ENCODE peak calls at places on chromosomes 1 and 21, in eight cellular contexts. I, B, U, Q, H, K, G and P are unnamed samples.

GRCh38 chr1:6419803-6420593 is at the start of gene HES2:
- DNase-seq in I (no peak), B (no peak), U (no peak), Q (peak), H (no peak), K (no peak), G (no peak), P (no peak)

GRCh38 chr1:180544050-180544449 is 14.7 kb upstream of the OVAAL start:
- DNase-seq in I (no peak), B (no peak), U (no peak), Q (no peak), H (no peak), K (peak), G (no peak), P (no peak)

GRCh38 chr21:36202721-36203602 is 46.3 kb downstream of the DOP1B start:
- DNase-seq in I (no peak), B (no peak), U (peak), Q (no peak), H (no peak), K (peak), G (no peak), P (no peak)

GRCh38 chr1:247096544-247096943 is 7.6 kb downstream of the ZNF669 start:
- DNase-seq in I (no peak), B (no peak), U (no peak), Q (no peak), H (no peak), K (no peak), G (no peak), P (no peak)

GRCh38 chr1:109425391-109425790 is 857 bp downstream of the PSMA5 start:
- DNase-seq in I (no peak), B (no peak), U (peak), Q (no peak), H (no peak), K (no peak), G (no peak), P (no peak)

GRCh38 chr21:27212444-27212843 is 245.6 kb upstream of the ADAMTS5 start:
- DNase-seq in I (no peak), B (no peak), U (no peak), Q (no peak), H (no peak), K (no peak), G (no peak), P (no peak)

GRCh38 chr21:33396966-33397365 is 6.2 kb upstream of the IFNGR2 start:
- DNase-seq in I (no peak), B (no peak), U (peak), Q (no peak), H (no peak), K (peak), G (no peak), P (no peak)

GRCh38 chr1:37732111-37732780 is 32.7 kb downstream of the EPHA10 start:
- DNase-seq in I (no peak), B (no peak), U (no peak), Q (no peak), H (no peak), K (no peak), G (no peak), P (no peak)

GRCh38 chr1:26237230-26237966 is 3.4 kb downstream of the CEP85 start:
- DNase-seq in I (no peak), B (no peak), U (peak), Q (no peak), H (no peak), K (no peak), G (no peak), P (no peak)

GRCh38 chr1:110069302-110070281 is 880 bp downstream of the ALX3 start:
- DNase-seq in I (no peak), B (no peak), U (no peak), Q (no peak), H (no peak), K (no peak), G (no peak), P (no peak)

GRCh38 chr1:159591981-159592380 is 4.4 kb downstream of the APCS start:
- DNase-seq in I (no peak), B (no peak), U (peak), Q (no peak), H (no peak), K (no peak), G (no peak), P (no peak)

GRCh38 chr1:89660086-89660946 is 27.4 kb downstream of the LRRC8C start:
- DNase-seq in I (no peak), B (no peak), U (peak), Q (no peak), H (no peak), K (no peak), G (no peak), P (no peak)

GRCh38 chr1:228487336-228488106 is at the start of gene RNF187:
- DNase-seq in I (peak), B (peak), U (peak), Q (peak), H (peak), K (peak), G (peak), P (peak)

GRCh38 chr1:246005067-246005466 is 502.0 kb downstream of the SMYD3 start:
- DNase-seq in I (no peak), B (no peak), U (peak), Q (no peak), H (no peak), K (no peak), G (no peak), P (no peak)

GRCh38 chr21:45537746-45538291 is 4.4 kb downstream of the SLC19A1 start:
- DNase-seq in I (peak), B (no peak), U (no peak), Q (no peak), H (peak), K (peak), G (peak), P (no peak)

GRCh38 chr1:226637147-226637935 is 88.8 kb downstream of the STUM start:
- DNase-seq in I (peak), B (no peak), U (no peak), Q (peak), H (peak), K (no peak), G (peak), P (peak)

GRCh38 chr1:73327998-73328397 is 870.0 kb downstream of the LRRIQ3 start:
- DNase-seq in I (no peak), B (no peak), U (no peak), Q (no peak), H (no peak), K (no peak), G (peak), P (no peak)

GRCh38 chr1:186042216-186042615 is 308.0 kb downstream of the HMCN1 start:
- DNase-seq in I (no peak), B (no peak), U (no peak), Q (no peak), H (no peak), K (no peak), G (no peak), P (no peak)

GRCh38 chr1:31416101-31416736 is 3.2 kb downstream of the SERINC2 start:
- DNase-seq in I (no peak), B (peak), U (no peak), Q (no peak), H (peak), K (peak), G (no peak), P (peak)

GRCh38 chr1:7842517-7842916 is 10.3 kb downstream of the UTS2 start:
- DNase-seq in I (no peak), B (no peak), U (no peak), Q (no peak), H (no peak), K (no peak), G (no peak), P (no peak)

GRCh38 chr1:230708631-230709580 is 5.0 kb downstream of the AGT start:
- DNase-seq in I (no peak), B (no peak), U (no peak), Q (peak), H (no peak), K (no peak), G (no peak), P (peak)

GRCh38 chr1:235006132-235006721 is 122.4 kb downstream of the TOMM20 start:
- DNase-seq in I (no peak), B (no peak), U (no peak), Q (no peak), H (no peak), K (no peak), G (no peak), P (no peak)

GRCh38 chr1:91557039-91557690 is 56.5 kb downstream of the CDC7 start:
- DNase-seq in I (no peak), B (no peak), U (peak), Q (no peak), H (no peak), K (no peak), G (no peak), P (no peak)

GRCh38 chr1:155562581-155563376 is at the start of gene ASH1L:
- DNase-seq in I (peak), B (peak), U (peak), Q (peak), H (peak), K (peak), G (peak), P (peak)

GRCh38 chr1:20093940-20094391 is 24.0 kb downstream of the PLA2G5 start:
- DNase-seq in I (peak), B (no peak), U (no peak), Q (no peak), H (no peak), K (peak), G (peak), P (peak)

GRCh38 chr21:14480601-14481000 is 65.5 kb downstream of the SAMSN1 start:
- DNase-seq in I (no peak), B (no peak), U (no peak), Q (no peak), H (no peak), K (no peak), G (no peak), P (no peak)

GRCh38 chr1:29105822-29106221 is 17.9 kb downstream of the TMEM200B start:
- DNase-seq in I (no peak), B (no peak), U (peak), Q (no peak), H (no peak), K (no peak), G (no peak), P (no peak)

GRCh38 chr1:1241588-1242229 is 4.8 kb downstream of the C1QTNF12 start:
- DNase-seq in I (no peak), B (no peak), U (no peak), Q (no peak), H (no peak), K (no peak), G (no peak), P (no peak)

GRCh38 chr1:33823830-33824229 is 40.0 kb upstream of the HMGB4 start:
- DNase-seq in I (no peak), B (no peak), U (no peak), Q (no peak), H (no peak), K (no peak), G (no peak), P (no peak)

GRCh38 chr1:2459757-2460156 is 16.3 kb upstream of the PLCH2 start:
- DNase-seq in I (no peak), B (no peak), U (peak), Q (no peak), H (no peak), K (peak), G (no peak), P (peak)

GRCh38 chr1:119613769-119614358 is 34.2 kb downstream of the ZNF697 start:
- DNase-seq in I (peak), B (peak), U (peak), Q (peak), H (peak), K (peak), G (peak), P (peak)

GRCh38 chr21:45108808-45109800 is 34.7 kb downstream of the ADARB1 start:
- DNase-seq in I (no peak), B (no peak), U (no peak), Q (no peak), H (no peak), K (no peak), G (no peak), P (no peak)

GRCh38 chr1:75615664-75616435 is 4.9 kb upstream of the SLC44A5 start:
- DNase-seq in I (no peak), B (no peak), U (peak), Q (peak), H (no peak), K (peak), G (peak), P (no peak)

GRCh38 chr1:7690496-7691182 is 80.5 kb upstream of the VAMP3 start:
- DNase-seq in I (no peak), B (no peak), U (no peak), Q (no peak), H (no peak), K (no peak), G (no peak), P (no peak)

GRCh38 chr1:32883338-32883737 is 3.0 kb upstream of the HPCA start:
- DNase-seq in I (no peak), B (no peak), U (no peak), Q (no peak), H (no peak), K (no peak), G (no peak), P (no peak)

GRCh38 chr1:167219646-167220536 is 795 bp upstream of the POU2F1 start:
- DNase-seq in I (peak), B (peak), U (peak), Q (peak), H (peak), K (peak), G (peak), P (peak)

GRCh38 chr1:91763252-91763651 is 122.7 kb downstream of the TGFBR3 start:
- DNase-seq in I (no peak), B (no peak), U (peak), Q (no peak), H (no peak), K (no peak), G (no peak), P (no peak)

DNA sequence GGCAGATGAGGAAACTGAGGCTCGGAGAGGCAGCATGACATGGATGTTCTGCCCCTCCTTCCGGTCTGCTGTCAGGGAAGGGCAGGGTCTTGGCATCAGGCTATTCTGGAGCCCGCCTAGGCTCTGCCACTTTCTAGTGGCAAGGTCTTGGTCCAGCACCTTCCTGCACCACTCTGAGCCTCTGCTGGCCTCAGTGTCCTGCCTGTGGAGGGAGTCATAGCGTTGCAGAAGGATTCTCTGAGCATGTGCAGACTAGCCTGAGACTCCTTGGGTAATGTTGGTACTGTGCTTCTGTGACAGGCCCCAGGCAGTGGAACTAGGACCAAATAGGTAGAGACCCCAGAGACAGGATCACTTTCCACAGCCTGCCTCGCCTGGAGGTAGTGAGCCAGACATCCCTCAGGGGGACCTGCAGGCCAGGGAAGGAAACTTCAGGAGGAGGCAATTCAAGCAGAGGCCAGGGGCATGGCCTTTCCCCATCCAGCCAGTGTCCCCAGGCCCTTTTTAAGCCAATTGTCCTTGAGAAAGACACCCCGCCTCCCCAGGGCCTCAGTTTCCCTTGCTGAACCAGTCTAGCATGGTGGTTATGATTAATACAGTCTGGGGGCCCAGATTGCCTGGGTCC is 10.6 kb downstream of the EDN2 start:
- DNase-seq in I (no peak), B (no peak), U (no peak), Q (no peak), H (no peak), K (no peak), G (no peak), P (no peak)
- TF ChIP-seq POLR2A in I (no peak), B (no peak), U (no peak), Q (no peak), H (no peak), K (no peak), G (no peak), P (no peak)

DNA sequence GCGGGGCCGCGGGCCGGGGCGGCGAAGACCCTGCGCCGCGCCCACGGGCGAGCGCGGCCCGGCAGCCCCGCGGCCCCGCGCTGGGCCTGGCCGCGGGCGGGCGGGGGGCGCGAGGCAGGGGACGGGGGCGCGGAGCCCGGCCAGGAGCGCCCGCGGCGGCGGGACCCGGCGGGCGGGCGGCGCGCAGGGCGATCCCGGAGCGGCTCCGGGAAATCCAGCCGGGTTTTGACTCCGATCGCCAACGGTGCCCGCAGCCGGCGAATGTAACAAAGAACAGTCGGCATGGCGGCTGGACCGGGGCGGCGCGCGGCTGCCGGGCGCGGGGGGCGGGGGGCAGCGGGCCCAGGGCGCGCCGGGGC is 334 bp downstream of the PRDM15 start:
- DNase-seq in I (peak), B (peak), U (peak), Q (peak), H (peak), K (peak), G (peak), P (peak)
- TF ChIP-seq POLR2A in I (no peak), B (no peak), U (no peak), Q (no peak), H (no peak), K (no peak), G (no peak), P (no peak)

GRCh38 chr1:23910553-23911246 is 2.5 kb downstream of the CNR2 start:
- DNase-seq in I (no peak), B (no peak), U (no peak), Q (peak), H (no peak), K (no peak), G (no peak), P (no peak)
- TF ChIP-seq POLR2A in I (no peak), B (no peak), U (no peak), Q (no peak), H (no peak), K (no peak), G (no peak), P (no peak)

GRCh38 chr21:43719748-43720538 is 1.0 kb downstream of the PDXK start:
- DNase-seq in I (no peak), B (no peak), U (no peak), Q (no peak), H (no peak), K (peak), G (peak), P (no peak)

GRCh38 chr21:43721225-43721605 is 2.3 kb downstream of the PDXK start:
- DNase-seq in I (no peak), B (no peak), U (no peak), Q (no peak), H (no peak), K (no peak), G (no peak), P (no peak)

GRCh38 chr21:43723648-43724047 is 4.7 kb downstream of the PDXK start:
- DNase-seq in I (no peak), B (no peak), U (no peak), Q (no peak), H (no peak), K (no peak), G (no peak), P (no peak)

GRCh38 chr21:43720539-43721224 is 1.8 kb downstream of the PDXK start:
- DNase-seq in I (no peak), B (no peak), U (no peak), Q (no peak), H (no peak), K (no peak), G (no peak), P (no peak)

GRCh38 chr21:43721939-43722338 is 3.0 kb downstream of the PDXK start:
- DNase-seq in I (no peak), B (no peak), U (no peak), Q (no peak), H (no peak), K (no peak), G (peak), P (no peak)
- TF ChIP-seq POLR2A in I (no peak), B (no peak), U (no peak), Q (no peak), H (no peak), K (no peak), G (no peak), P (no peak)

GRCh38 chr1:236486315-236486714 is 37.5 kb upstream of the LGALS8 start:
- DNase-seq in I (no peak), B (no peak), U (no peak), Q (no peak), H (no peak), K (no peak), G (no peak), P (no peak)
- TF ChIP-seq POLR2A in I (no peak), B (no peak), U (no peak), Q (no peak), H (no peak), K (no peak), G (no peak), P (no peak)

GRCh38 chr1:82160036-82160435 is 359.3 kb downstream of the ADGRL2 start:
- DNase-seq in I (no peak), B (no peak), U (peak), Q (no peak), H (no peak), K (no peak), G (no peak), P (no peak)
- TF ChIP-seq POLR2A in I (no peak), B (no peak), U (no peak), Q (no peak), H (no peak), K (no peak), G (no peak), P (no peak)